ENCODE peak calls at places on chromosomes 5 and 9, in seven cellular contexts. D is HCT116, R is GM12878, X is K562, P is SK-N-SH, H is HepG2, U is H1. J is an unnamed sample.

GRCh38 chr9:127224178-127224882 is 40.2 kb upstream of the GARNL3 start:
- DNase-seq in D (peak), R (peak), X (peak), P (peak), H (peak), U (peak), J (peak)

GRCh38 chr9:19116391-19116790 is 10.9 kb downstream of the PLIN2 start:
- DNase-seq in D (no peak), R (no peak), X (no peak), P (no peak), H (no peak), U (no peak), J (no peak)

GRCh38 chr5:104347119-104347708 is 784.6 kb upstream of the NUDT12 start:
- DNase-seq in D (peak), R (no peak), X (no peak), P (no peak), H (no peak), U (no peak), J (no peak)

GRCh38 chr9:85536076-85536475 is 205.7 kb downstream of the AGTPBP1 start:
- DNase-seq in D (no peak), R (no peak), X (no peak), P (no peak), H (no peak), U (no peak), J (no peak)

GRCh38 chr5:593511-593910 is 18.6 kb upstream of the CEP72 start:
- DNase-seq in D (no peak), R (no peak), X (no peak), P (no peak), H (no peak), U (no peak), J (no peak)

GRCh38 chr5:175873090-175873454 is 1.7 kb downstream of the CPLX2 start:
- DNase-seq in D (no peak), R (no peak), X (peak), P (peak), H (peak), U (peak), J (no peak)

GRCh38 chr5:24998641-24999040 is 353.9 kb upstream of the CDH10 start:
- DNase-seq in D (no peak), R (no peak), X (no peak), P (no peak), H (no peak), U (no peak), J (no peak)

GRCh38 chr5:36876965-36877666 is 547 bp downstream of the NIPBL start:
- DNase-seq in D (peak), R (no peak), X (peak), P (peak), H (peak), U (peak), J (peak)

GRCh38 chr9:34929506-34930102 is 28.5 kb upstream of the PHF24 start:
- DNase-seq in D (peak), R (no peak), X (peak), P (peak), H (peak), U (peak), J (no peak)

GRCh38 chr5:14144586-14145355 is 1.6 kb downstream of the TRIO start:
- DNase-seq in D (peak), R (peak), X (peak), P (peak), H (no peak), U (peak), J (peak)

GRCh38 chr5:180898621-180899246 is at the start of gene BTNL8:
- DNase-seq in D (no peak), R (no peak), X (no peak), P (no peak), H (no peak), U (no peak), J (no peak)

GRCh38 chr9:83633676-83634075 is 10.7 kb downstream of the IDNK start:
- DNase-seq in D (no peak), R (no peak), X (no peak), P (no peak), H (no peak), U (no peak), J (no peak)

GRCh38 chr9:34119713-34120112 is 6.8 kb downstream of the DCAF12 start:
- DNase-seq in D (no peak), R (no peak), X (no peak), P (no peak), H (no peak), U (no peak), J (no peak)

GRCh38 chr5:169803077-169803981 is 166.3 kb downstream of the DOCK2 start:
- DNase-seq in D (no peak), R (no peak), X (peak), P (peak), H (no peak), U (no peak), J (no peak)

GRCh38 chr9:21684831-21685362 is 117.5 kb upstream of the MTAP start:
- DNase-seq in D (peak), R (no peak), X (no peak), P (no peak), H (peak), U (no peak), J (no peak)

GRCh38 chr5:149141224-149141956 is at the start of gene ABLIM3:
- DNase-seq in D (no peak), R (no peak), X (peak), P (peak), H (no peak), U (peak), J (peak)

GRCh38 chr5:180785151-180785781 is 17.3 kb downstream of the MGAT1 start:
- DNase-seq in D (no peak), R (no peak), X (no peak), P (no peak), H (peak), U (no peak), J (no peak)

GRCh38 chr5:79962580-79963222 is 28.4 kb downstream of the MTX3 start:
- DNase-seq in D (no peak), R (no peak), X (no peak), P (no peak), H (no peak), U (no peak), J (no peak)

GRCh38 chr5:78377056-78377717 is 16.8 kb downstream of the SCAMP1 start:
- DNase-seq in D (no peak), R (no peak), X (no peak), P (no peak), H (no peak), U (no peak), J (no peak)

GRCh38 chr9:123406016-123406415 is 50.0 kb downstream of the CRB2 start:
- DNase-seq in D (no peak), R (no peak), X (no peak), P (no peak), H (no peak), U (no peak), J (no peak)

GRCh38 chr5:95446560-95447221 is 55.5 kb downstream of the FAM81B start:
- DNase-seq in D (no peak), R (no peak), X (no peak), P (no peak), H (no peak), U (no peak), J (no peak)

GRCh38 chr9:81626511-81626910 is 62.8 kb downstream of the TLE1 start:
- DNase-seq in D (peak), R (no peak), X (no peak), P (no peak), H (peak), U (no peak), J (no peak)

DNA sequence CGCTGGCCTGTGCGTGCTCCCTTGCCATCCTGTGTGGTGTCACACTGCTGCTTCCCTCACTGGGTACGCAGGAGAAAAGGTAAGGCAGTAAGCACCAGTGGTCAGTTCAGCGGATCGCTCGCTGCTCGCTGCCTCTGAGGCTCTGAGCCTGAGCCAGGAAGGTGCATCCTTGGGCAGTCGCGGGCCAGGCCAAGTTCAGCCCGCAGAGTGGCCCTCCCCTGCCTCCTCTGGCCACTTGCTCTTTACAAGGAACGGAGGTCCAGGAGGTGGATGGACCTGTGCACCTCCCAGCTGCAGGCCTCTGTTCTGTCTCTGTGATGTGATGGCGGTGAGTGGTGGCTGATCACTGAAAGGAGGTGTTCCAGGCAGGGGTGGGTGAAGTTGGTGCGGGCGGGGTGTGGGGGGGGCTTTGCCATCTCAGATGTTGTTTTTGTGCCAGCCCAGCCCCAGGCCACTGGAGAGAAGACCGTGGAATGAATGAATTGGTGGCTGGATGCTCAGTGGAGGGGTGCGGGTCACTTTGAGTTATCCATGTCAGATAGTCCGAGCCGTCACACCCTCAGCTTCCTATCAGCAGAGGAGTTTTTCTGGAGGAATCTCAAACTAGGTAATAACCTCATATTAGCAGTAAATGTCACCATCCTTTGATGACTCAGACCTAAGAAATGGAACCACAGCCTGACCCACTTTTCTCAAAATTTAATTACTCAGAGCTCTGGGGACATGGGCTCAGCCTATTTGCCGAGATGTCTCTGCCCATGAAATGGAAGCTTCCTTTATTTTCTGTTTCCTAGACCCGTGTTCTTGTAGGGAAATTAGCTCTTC is 7.3 kb downstream of the COL5A1 start:
- DNase-seq in D (no peak), R (no peak), X (no peak), P (no peak), H (no peak), U (no peak), J (no peak)
- TF ChIP-seq JUND in D (no peak), R (no peak), X (no peak), P (no peak), H (no peak), U (no peak), J (no peak)

GRCh38 chr5:172707285-172708182 is 63.5 kb downstream of the DUSP1 start:
- DNase-seq in D (no peak), R (no peak), X (peak), P (peak), H (peak), U (peak), J (peak)
- TF ChIP-seq JUND in D (no peak), R (no peak), X (no peak), P (no peak), H (no peak), U (no peak), J (no peak)

GRCh38 chr5:172008689-172009141 is 2.3 kb upstream of the FBXW11 start:
- DNase-seq in D (no peak), R (no peak), X (peak), P (no peak), H (no peak), U (peak), J (no peak)

GRCh38 chr5:172009536-172010270 is 3.3 kb upstream of the FBXW11 start:
- DNase-seq in D (no peak), R (no peak), X (no peak), P (no peak), H (no peak), U (no peak), J (no peak)

GRCh38 chr5:172007153-172007794 is 836 bp upstream of the FBXW11 start:
- DNase-seq in D (no peak), R (no peak), X (no peak), P (peak), H (peak), U (no peak), J (no peak)

GRCh38 chr5:172007795-172008465 is 1.5 kb upstream of the FBXW11 start:
- DNase-seq in D (no peak), R (no peak), X (no peak), P (no peak), H (no peak), U (no peak), J (no peak)

GRCh38 chr5:172010278-172010677 is 3.8 kb upstream of the FBXW11 start:
- DNase-seq in D (no peak), R (no peak), X (no peak), P (no peak), H (peak), U (no peak), J (peak)
- TF ChIP-seq JUND in D (no peak), R (no peak), X (no peak), P (no peak), H (no peak), U (no peak), J (no peak)

GRCh38 chr9:80242022-80242421 is 670.3 kb downstream of the TLE4 start:
- DNase-seq in D (no peak), R (no peak), X (no peak), P (no peak), H (no peak), U (no peak), J (no peak)
- TF ChIP-seq JUND in D (no peak), R (no peak), X (no peak), P (no peak), H (no peak), U (no peak), J (no peak)